ENCODE peak calls at places on chromosomes 4 and X, in nine cellular contexts. C is fibroblast of mammary gland, K is tibial nerve, X is right atrium auricular region, O is uterus, G is hepatocyte, U is tibial artery, E is AG10803, N is PC-3. S is an unnamed sample.

GRCh38 chr4:89000844-89001360 is 56.1 kb downstream of the FAM13A start:
- DNase-seq in C (peak; percentile 77), K (no peak), U (no peak), E (peak; percentile 17), O (no peak), G (peak; percentile 63), X (no peak), N (peak; percentile 65), S (no peak)

GRCh38 chr4:38591617-38592337 is 72.2 kb upstream of the KLF3 start:
- DNase-seq in X (no peak), U (no peak), O (peak; percentile 76), C (peak; percentile 17), G (no peak), K (no peak), E (no peak), N (no peak), S (peak; percentile 21)

GRCh38 chrX:7316280-7316679 is 168.3 kb upstream of the PUDP start:
- DNase-seq in G (no peak), N (peak; percentile 53), O (no peak), U (no peak), E (peak; percentile 74), X (no peak), C (peak; percentile 51), K (no peak), S (no peak)

GRCh38 chr4:3801931-3802550 is 35.9 kb downstream of the ADRA2C start:
- DNase-seq in N (no peak), U (no peak), O (no peak), C (no peak), G (no peak), E (no peak), K (no peak), X (no peak), S (no peak)

GRCh38 chrX:102659790-102660757 is 8.8 kb downstream of the GPRASP1 start:
- DNase-seq in N (no peak), G (peak; percentile 84), U (peak; percentile 91), C (peak; percentile 69), E (peak; percentile 49), K (peak; percentile 82), X (peak; percentile 92), O (peak; percentile 81), S (peak; percentile 15)

GRCh38 chrX:42096262-42096939 is 173.0 kb upstream of the CASK start:
- DNase-seq in G (peak; percentile 77), E (peak; percentile 89), X (peak; percentile 78), C (peak; percentile 73), O (no peak), N (peak; percentile 67), U (no peak), K (no peak), S (peak; percentile 54)

GRCh38 chrX:112094729-112095128 is 12.2 kb upstream of the TRPC5 start:
- DNase-seq in X (no peak), O (no peak), C (no peak), N (no peak), G (no peak), K (no peak), U (no peak), E (no peak), S (no peak)

GRCh38 chr4:168076989-168077725 is 15.2 kb upstream of the ANXA10 start:
- DNase-seq in C (peak; percentile 76), K (peak; percentile 18), N (peak; percentile 85), X (no peak), U (no peak), E (peak; percentile 56), O (peak; percentile 13), G (peak; percentile 80), S (no peak)

GRCh38 chrX:69173906-69174305 is 8.7 kb upstream of the PJA1 start:
- DNase-seq in E (no peak), G (no peak), O (no peak), N (no peak), K (no peak), X (no peak), C (no peak), U (no peak), S (no peak)

GRCh38 chr4:2339458-2340271 is 77.8 kb upstream of the MXD4 start:
- DNase-seq in U (peak; percentile 17), C (no peak), K (no peak), N (no peak), G (no peak), O (no peak), E (no peak), X (peak; percentile 32), S (no peak)

GRCh38 chr4:109574931-109575804 is 15.1 kb downstream of the MCUB start:
- DNase-seq in N (no peak), G (no peak), K (no peak), X (no peak), E (no peak), O (no peak), C (no peak), U (no peak), S (no peak)

GRCh38 chr4:138875886-138876608 is 139.5 kb upstream of the NOCT start:
- DNase-seq in N (peak; percentile 58), C (peak; percentile 62), G (no peak), O (no peak), E (peak; percentile 93), X (no peak), K (no peak), U (no peak), S (no peak)

GRCh38 chrX:43225626-43226328 is 430.3 kb upstream of the MAOA start:
- DNase-seq in O (no peak), N (no peak), X (no peak), C (no peak), U (no peak), G (peak; percentile 41), K (no peak), E (no peak), S (no peak)

GRCh38 chr4:184287697-184288255 is 70.1 kb upstream of the ENPP6 start:
- DNase-seq in U (no peak), O (no peak), X (peak; percentile 58), C (peak; percentile 60), K (no peak), G (peak; percentile 72), N (peak; percentile 73), E (peak; percentile 45), S (peak; percentile 63)

GRCh38 chrX:8629871-8630270 is 102.1 kb downstream of the ANOS1 start:
- DNase-seq in E (no peak), O (no peak), X (no peak), G (no peak), N (peak; percentile 93), C (peak; percentile 5), K (no peak), U (no peak), S (no peak)

GRCh38 chr4:15542795-15543194 is 73.1 kb downstream of the CC2D2A start:
- DNase-seq in O (no peak), C (no peak), K (no peak), E (no peak), X (no peak), G (no peak), N (no peak), U (no peak), S (no peak)

GRCh38 chr4:123017636-123018390 is 95.4 kb upstream of the NUDT6 start:
- DNase-seq in C (peak; percentile 51), G (no peak), U (no peak), O (no peak), N (peak; percentile 45), K (no peak), X (no peak), E (peak; percentile 84), S (no peak)

DNA sequence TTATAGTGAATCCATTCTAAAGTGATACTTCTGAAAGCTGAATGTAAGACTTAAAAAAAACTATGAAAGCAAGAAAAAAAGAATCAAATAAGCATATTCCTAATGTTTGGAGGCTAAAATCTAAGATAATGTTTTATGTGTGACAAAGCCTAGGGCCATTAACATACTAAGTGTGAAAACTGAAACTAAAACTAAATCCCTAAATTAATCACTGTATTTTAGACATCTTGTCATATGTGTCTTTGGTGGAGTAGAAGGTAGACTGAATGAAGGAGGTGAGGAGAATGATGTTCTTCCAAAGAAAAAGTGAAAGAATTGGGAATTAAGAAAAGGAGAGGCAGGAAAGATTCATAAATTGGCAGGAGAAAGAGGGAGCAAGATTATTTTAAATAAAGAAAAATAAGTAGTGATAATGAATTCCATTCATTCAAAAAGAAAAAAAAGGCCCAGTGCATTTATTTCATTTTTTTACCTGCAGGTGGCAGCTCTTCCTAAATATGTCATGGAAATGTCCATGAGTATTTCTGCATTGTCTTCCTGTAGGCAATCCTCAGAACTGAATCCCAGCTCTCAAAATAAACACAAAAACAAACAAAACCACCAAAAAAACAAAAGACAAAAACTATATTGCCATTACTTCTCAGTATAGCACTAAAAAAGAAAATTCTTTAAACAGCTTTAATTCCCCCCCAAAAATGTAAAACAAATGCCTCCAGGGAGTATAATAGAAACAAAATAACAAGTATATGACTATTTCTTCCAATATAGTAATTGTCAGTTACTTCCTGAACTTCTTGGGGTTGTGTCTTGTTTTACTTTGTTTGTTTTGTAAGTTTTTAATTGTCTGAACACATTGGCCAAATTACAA is 17.0 kb upstream of the AP1AR start:
- DNase-seq in K (no peak), O (no peak), E (peak; percentile 31), G (peak; percentile 34), N (peak; percentile 55), U (no peak), C (peak; percentile 53), X (no peak), S (no peak)
- TF ChIP-seq CTCF in K (peak; percentile 44), O (peak; percentile 46), E (peak; percentile 49), G (peak; percentile 58), N (peak; percentile 54), U (peak; percentile 43), C (peak; percentile 50), X (no peak), S (peak; percentile 40)

GRCh38 chr4:44446191-44446590 is 2.4 kb downstream of the KCTD8 start:
- DNase-seq in G (no peak), O (no peak), X (no peak), N (no peak), U (no peak), C (no peak), E (no peak), K (no peak), S (no peak)
- H3K4me3 ChIP-seq in G (no peak overlapping the region), O (peak overlapping the region; percentile 53), X (peak overlapping the region; percentile 54), N (no peak overlapping the region), U (peak overlapping the region; percentile 64), C (no peak overlapping the region), E (no peak overlapping the region), K (no peak overlapping the region), S (peak overlapping the region; percentile 85)

DNA sequence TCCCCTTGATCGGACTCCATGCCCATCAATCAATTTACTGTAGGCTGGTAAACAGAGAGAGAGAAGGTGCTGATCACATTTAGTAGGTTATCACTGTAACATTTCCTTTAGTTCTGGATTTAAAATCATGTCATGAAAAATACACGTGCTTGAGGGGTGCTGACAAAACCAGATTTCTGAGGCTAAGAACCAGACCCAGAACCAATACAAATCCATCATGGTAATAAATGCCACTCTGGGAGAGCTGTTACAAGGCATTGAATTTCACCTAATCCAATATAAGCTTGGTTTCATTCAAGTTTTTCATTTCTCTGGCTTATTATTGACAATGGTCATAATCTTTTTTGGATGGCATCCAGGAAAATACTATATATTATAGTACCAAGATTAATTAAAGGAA is 54.5 kb downstream of the FBXO8 start:
- DNase-seq in G (no peak), K (no peak), X (no peak), N (no peak), O (no peak), E (no peak), C (no peak), U (no peak), S (no peak)
- TF ChIP-seq CTCF in G (no peak), K (no peak), X (no peak), N (no peak), O (no peak), E (no peak), C (no peak), U (no peak), S (no peak)

DNA sequence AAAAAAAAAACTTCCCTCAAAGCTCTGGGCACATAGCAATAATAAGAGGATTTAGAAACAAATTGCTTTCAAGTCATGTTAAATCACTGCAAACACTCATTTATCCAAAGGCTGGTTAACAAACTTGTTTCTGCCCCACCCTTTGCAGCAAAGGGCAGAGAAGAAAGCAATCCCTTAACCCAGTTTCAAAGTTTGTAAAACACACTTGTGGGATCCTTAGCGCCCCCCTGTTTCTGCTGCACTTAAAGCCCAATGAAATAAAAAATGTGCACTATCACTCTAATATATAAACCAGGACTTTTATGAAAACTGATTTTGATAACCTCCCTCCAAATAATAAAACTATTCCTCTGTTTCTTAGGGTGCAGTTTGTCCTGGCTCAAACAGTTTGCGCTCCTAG is 3.3 kb upstream of the PCDH10 start:
- DNase-seq in X (no peak), U (no peak), K (no peak), E (no peak), C (no peak), N (no peak), G (no peak), O (no peak), S (no peak)
- H3K4me3 ChIP-seq in X (no peak overlapping the region), U (peak overlapping the region; percentile 63), K (peak overlapping the region; percentile 58), E (no peak overlapping the region), C (no peak overlapping the region), N (peak overlapping the region; percentile 72), G (peak overlapping the region; percentile 64), O (no peak overlapping the region), S (peak overlapping the region; percentile 73)

S was measured in retinal pigment epithelial cell.